ENCODE peak calls at places on chromosomes 11 and 22, in eight cellular contexts. D, K, B, Y, Q, I, N and H are unnamed samples.

GRCh38 chr11:69342588-69343330 is 48.8 kb downstream of the MYEOV start:
- DNase-seq in D (no peak), K (no peak), B (no peak), Y (peak; percentile 11), Q (no peak), I (no peak), N (no peak), H (no peak)

GRCh38 chr11:105720096-105720495 is 110.2 kb downstream of the GRIA4 start:
- DNase-seq in D (no peak), K (no peak), B (no peak), Y (no peak), Q (no peak), I (no peak), N (no peak), H (no peak)

GRCh38 chr22:31821572-31821971 is 67.8 kb downstream of the DEPDC5 start:
- DNase-seq in D (no peak), K (no peak), B (no peak), Y (no peak), Q (no peak), I (no peak), N (no peak), H (no peak)

GRCh38 chr11:118953265-118953664 is 2.8 kb upstream of the UPK2 start:
- DNase-seq in D (peak; percentile 14), K (no peak), B (peak; percentile 74), Y (no peak), Q (no peak), I (peak; percentile 76), N (no peak), H (no peak)

GRCh38 chr11:10941429-10941828 is 83.6 kb upstream of the ZBED5 start:
- DNase-seq in D (no peak), K (no peak), B (no peak), Y (no peak), Q (no peak), I (no peak), N (no peak), H (no peak)

GRCh38 chr22:49951986-49952896 is 8.3 kb upstream of the PIM3 start:
- DNase-seq in D (peak; percentile 89), K (no peak), B (no peak), Y (no peak), Q (no peak), I (no peak), N (peak; percentile 56), H (no peak)

GRCh38 chr22:49068861-49069260 is 758.8 kb downstream of the BRD1 start:
- DNase-seq in D (no peak), K (no peak), B (no peak), Y (no peak), Q (no peak), I (no peak), N (no peak), H (no peak)

GRCh38 chr22:46537946-46538815 is 761 bp upstream of the CELSR1 start:
- DNase-seq in D (peak; percentile 40), K (no peak), B (peak; percentile 63), Y (no peak), Q (no peak), I (no peak), N (peak; percentile 55), H (no peak)

GRCh38 chr22:49538006-49538405 is 289.7 kb downstream of the BRD1 start:
- DNase-seq in D (no peak), K (no peak), B (no peak), Y (no peak), Q (no peak), I (no peak), N (no peak), H (no peak)

GRCh38 chr11:72058416-72059034 is 21.8 kb downstream of the NUMA1 start:
- DNase-seq in D (no peak), K (no peak), B (no peak), Y (no peak), Q (no peak), I (no peak), N (peak; percentile 40), H (no peak)

GRCh38 chr11:110176366-110177056 is 83.3 kb downstream of the ZC3H12C start:
- DNase-seq in D (peak; percentile 57), K (no peak), B (no peak), Y (no peak), Q (no peak), I (no peak), N (no peak), H (no peak)

GRCh38 chr22:50546326-50547230 is 879 bp downstream of the KLHDC7B start:
- DNase-seq in D (no peak), K (no peak), B (peak; percentile 35), Y (no peak), Q (no peak), I (peak; percentile 26), N (no peak), H (no peak)

GRCh38 chr11:130726234-130726559 is 190.1 kb downstream of the SNX19 start:
- DNase-seq in D (peak; percentile 77), K (no peak), B (no peak), Y (no peak), Q (no peak), I (no peak), N (peak; percentile 22), H (no peak)

GRCh38 chr11:71302911-71303310 is 50.5 kb upstream of the SHANK2 start:
- DNase-seq in D (no peak), K (no peak), B (no peak), Y (no peak), Q (no peak), I (no peak), N (no peak), H (no peak)

GRCh38 chr11:63913866-63914830 is 2.8 kb downstream of the RCOR2 start:
- DNase-seq in D (no peak), K (no peak), B (no peak), Y (no peak), Q (no peak), I (no peak), N (no peak), H (no peak)

GRCh38 chr11:69654660-69655478 is 13.9 kb downstream of the CCND1 start:
- DNase-seq in D (no peak), K (no peak), B (no peak), Y (no peak), Q (no peak), I (no peak), N (no peak), H (no peak)

GRCh38 chr22:46436595-46437163 is 100.7 kb downstream of the CELSR1 start:
- DNase-seq in D (peak; percentile 20), K (no peak), B (no peak), Y (no peak), Q (no peak), I (no peak), N (no peak), H (peak; percentile 87)

GRCh38 chr22:47023871-47024270 is 261.4 kb downstream of the TBC1D22A start:
- DNase-seq in D (no peak), K (no peak), B (no peak), Y (no peak), Q (no peak), I (no peak), N (no peak), H (no peak)